ENCODE peak calls at places on chromosomes 3 and 15, in eight cellular contexts. U, L, W, Q, R, O, H and I are unnamed samples.

GRCh38 chr15:31453558-31454318 is 127.1 kb downstream of the KLF13 start:
- DNase-seq in U (no peak), L (peak), W (no peak), Q (peak), R (no peak), O (no peak), H (no peak), I (no peak)

GRCh38 chr3:108131105-108131794 is 40.4 kb upstream of the CD47 start:
- DNase-seq in U (no peak), L (no peak), W (peak), Q (no peak), R (peak), O (no peak), H (peak), I (no peak)

GRCh38 chr3:61961882-61962281 is 400.5 kb downstream of the PTPRG start:
- DNase-seq in U (no peak), L (no peak), W (no peak), Q (no peak), R (no peak), O (no peak), H (no peak), I (no peak)

GRCh38 chr15:71812966-71813722 is 2.8 kb downstream of the NR2E3 start:
- DNase-seq in U (peak), L (no peak), W (no peak), Q (no peak), R (no peak), O (no peak), H (no peak), I (no peak)

GRCh38 chr3:5126586-5126985 is 4.5 kb downstream of the ARL8B start:
- DNase-seq in U (no peak), L (no peak), W (no peak), Q (no peak), R (no peak), O (no peak), H (no peak), I (no peak)

GRCh38 chr15:42691770-42692169 is 45.2 kb downstream of the CDAN1 start:
- DNase-seq in U (no peak), L (peak), W (no peak), Q (no peak), R (no peak), O (no peak), H (no peak), I (no peak)

GRCh38 chr3:33717616-33717865 is 513 bp downstream of the CLASP2 start:
- DNase-seq in U (no peak), L (no peak), W (peak), Q (no peak), R (peak), O (no peak), H (no peak), I (peak)

GRCh38 chr3:146550743-146551510 is 6.5 kb upstream of the PLSCR1 start:
- DNase-seq in U (peak), L (no peak), W (peak), Q (no peak), R (no peak), O (no peak), H (peak), I (no peak)

GRCh38 chr15:23877502-23878412 is 190.7 kb upstream of the NDN start:
- DNase-seq in U (no peak), L (peak), W (no peak), Q (peak), R (no peak), O (peak), H (peak), I (peak)

GRCh38 chr3:114624676-114625181 is 330.9 kb downstream of the TIGIT start:
- DNase-seq in U (no peak), L (peak), W (peak), Q (peak), R (peak), O (no peak), H (peak), I (no peak)

GRCh38 chr3:123534264-123534663 is 50.6 kb downstream of the HACD2 start:
- DNase-seq in U (no peak), L (no peak), W (no peak), Q (no peak), R (no peak), O (no peak), H (no peak), I (no peak)

GRCh38 chr3:27657404-27657803 is 64.7 kb downstream of the EOMES start:
- DNase-seq in U (no peak), L (no peak), W (no peak), Q (no peak), R (no peak), O (no peak), H (no peak), I (no peak)

GRCh38 chr15:56772868-56773639 is 39.7 kb upstream of the ZNF280D start:
- DNase-seq in U (no peak), L (no peak), W (no peak), Q (no peak), R (peak), O (no peak), H (peak), I (no peak)

GRCh38 chr3:46497556-46498265 is at the start of gene RTP3:
- DNase-seq in U (no peak), L (no peak), W (no peak), Q (no peak), R (no peak), O (no peak), H (no peak), I (no peak)

GRCh38 chr3:43693594-43693993 is 2.9 kb downstream of the ABHD5 start:
- DNase-seq in U (no peak), L (no peak), W (no peak), Q (no peak), R (no peak), O (no peak), H (no peak), I (no peak)

GRCh38 chr3:52047295-52047960 is 8.9 kb downstream of the DUSP7 start:
- DNase-seq in U (no peak), L (peak), W (no peak), Q (no peak), R (no peak), O (no peak), H (no peak), I (no peak)

GRCh38 chr15:68149059-68149458 is 56.1 kb downstream of the CALML4 start:
- DNase-seq in U (no peak), L (no peak), W (peak), Q (no peak), R (no peak), O (no peak), H (no peak), I (no peak)

GRCh38 chr15:80639168-80639555 is 55.9 kb upstream of the ABHD17C start:
- DNase-seq in U (no peak), L (no peak), W (no peak), Q (no peak), R (no peak), O (no peak), H (no peak), I (no peak)

GRCh38 chr3:149247025-149247710 is 25.5 kb upstream of the CP start:
- DNase-seq in U (no peak), L (no peak), W (peak), Q (no peak), R (no peak), O (no peak), H (peak), I (no peak)

GRCh38 chr15:67329984-67330733 is 75.6 kb downstream of the IQCH start:
- DNase-seq in U (no peak), L (no peak), W (no peak), Q (no peak), R (no peak), O (no peak), H (no peak), I (no peak)

GRCh38 chr3:46277476-46277875 is 35.2 kb downstream of the CCR3 start:
- DNase-seq in U (no peak), L (no peak), W (no peak), Q (no peak), R (no peak), O (no peak), H (no peak), I (no peak)

GRCh38 chr3:193780810-193781472 is 187.9 kb downstream of the OPA1 start:
- DNase-seq in U (peak), L (peak), W (peak), Q (peak), R (no peak), O (peak), H (peak), I (peak)

GRCh38 chr15:39887832-39888231 is 32.2 kb downstream of the GPR176 start:
- DNase-seq in U (no peak), L (no peak), W (peak), Q (peak), R (peak), O (no peak), H (peak), I (no peak)

GRCh38 chr3:136070334-136070733 is 104.8 kb downstream of the PPP2R3A start:
- DNase-seq in U (no peak), L (no peak), W (peak), Q (no peak), R (no peak), O (no peak), H (no peak), I (no peak)

GRCh38 chr3:69364354-69364753 is 21.5 kb downstream of the FRMD4B start:
- DNase-seq in U (no peak), L (no peak), W (no peak), Q (no peak), R (peak), O (no peak), H (no peak), I (no peak)

GRCh38 chr3:126132751-126133511 is 47.5 kb downstream of the ALDH1L1 start:
- DNase-seq in U (no peak), L (peak), W (no peak), Q (peak), R (no peak), O (no peak), H (peak), I (no peak)

GRCh38 chr15:79314186-79314585 is 3.3 kb downstream of the TMED3 start:
- DNase-seq in U (no peak), L (no peak), W (no peak), Q (no peak), R (no peak), O (no peak), H (no peak), I (no peak)

GRCh38 chr3:126261037-126261436 is 80.7 kb upstream of the ALDH1L1 start:
- DNase-seq in U (no peak), L (peak), W (peak), Q (peak), R (no peak), O (no peak), H (no peak), I (no peak)

GRCh38 chr15:67358812-67359211 is 104.2 kb downstream of the IQCH start:
- DNase-seq in U (no peak), L (no peak), W (no peak), Q (no peak), R (no peak), O (no peak), H (no peak), I (no peak)

GRCh38 chr3:40593351-40593750 is 68.6 kb downstream of the ZNF621 start:
- DNase-seq in U (no peak), L (no peak), W (peak), Q (no peak), R (no peak), O (no peak), H (no peak), I (no peak)

GRCh38 chr3:54443572-54444161 is 321.3 kb downstream of the CACNA2D3 start:
- DNase-seq in U (no peak), L (no peak), W (no peak), Q (no peak), R (no peak), O (no peak), H (peak), I (no peak)

GRCh38 chr15:100341662-100342560 is at the start of gene ADAMTS17:
- DNase-seq in U (peak), L (peak), W (peak), Q (peak), R (peak), O (peak), H (peak), I (peak)

GRCh38 chr3:83224101-83224868 is 1462.8 kb upstream of the GBE1 start:
- DNase-seq in U (no peak), L (no peak), W (peak), Q (no peak), R (no peak), O (no peak), H (no peak), I (no peak)

GRCh38 chr15:73941044-73941443 is 14.8 kb downstream of the LOXL1 start:
- DNase-seq in U (no peak), L (no peak), W (peak), Q (no peak), R (no peak), O (no peak), H (peak), I (no peak)

GRCh38 chr15:83413054-83413719 is 34.0 kb upstream of the SH3GL3 start:
- DNase-seq in U (peak), L (no peak), W (no peak), Q (no peak), R (no peak), O (no peak), H (no peak), I (no peak)

GRCh38 chr15:94029495-94029894 is 201.9 kb upstream of the MCTP2 start:
- DNase-seq in U (no peak), L (no peak), W (peak), Q (no peak), R (no peak), O (no peak), H (no peak), I (no peak)

GRCh38 chr3:57983734-57984518 is 24.3 kb upstream of the FLNB start:
- DNase-seq in U (peak), L (no peak), W (peak), Q (peak), R (no peak), O (no peak), H (peak), I (no peak)
- TF ChIP-seq CTCF in U (no peak), L (no peak), W (no peak), Q (no peak), R (no peak), O (no peak), H (no peak), I (no peak)

DNA sequence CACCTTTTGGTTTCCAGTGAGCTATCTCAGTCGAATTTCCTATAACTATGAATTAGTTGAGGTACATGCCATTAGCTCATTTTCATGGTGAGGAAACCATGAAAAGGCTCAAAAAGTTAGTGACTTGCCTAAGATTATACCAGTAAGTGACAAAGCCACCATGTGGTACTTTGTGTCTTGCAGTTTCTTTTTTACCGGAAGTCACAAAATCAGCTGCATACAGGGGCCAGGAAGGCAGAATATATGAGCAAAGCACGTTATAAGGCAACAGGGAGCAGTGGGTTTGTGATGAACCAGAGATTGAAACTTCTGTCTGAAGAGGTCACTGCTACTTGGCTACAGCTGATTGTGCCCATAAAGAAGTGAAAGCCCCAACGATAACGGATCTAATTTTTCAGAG is 50.3 kb downstream of the CMTM8 start:
- DNase-seq in U (peak), L (no peak), W (no peak), Q (peak), R (no peak), O (no peak), H (no peak), I (no peak)
- TF ChIP-seq CTCF in U (no peak), L (no peak), W (no peak), Q (no peak), R (no peak), O (no peak), H (no peak), I (no peak)

DNA sequence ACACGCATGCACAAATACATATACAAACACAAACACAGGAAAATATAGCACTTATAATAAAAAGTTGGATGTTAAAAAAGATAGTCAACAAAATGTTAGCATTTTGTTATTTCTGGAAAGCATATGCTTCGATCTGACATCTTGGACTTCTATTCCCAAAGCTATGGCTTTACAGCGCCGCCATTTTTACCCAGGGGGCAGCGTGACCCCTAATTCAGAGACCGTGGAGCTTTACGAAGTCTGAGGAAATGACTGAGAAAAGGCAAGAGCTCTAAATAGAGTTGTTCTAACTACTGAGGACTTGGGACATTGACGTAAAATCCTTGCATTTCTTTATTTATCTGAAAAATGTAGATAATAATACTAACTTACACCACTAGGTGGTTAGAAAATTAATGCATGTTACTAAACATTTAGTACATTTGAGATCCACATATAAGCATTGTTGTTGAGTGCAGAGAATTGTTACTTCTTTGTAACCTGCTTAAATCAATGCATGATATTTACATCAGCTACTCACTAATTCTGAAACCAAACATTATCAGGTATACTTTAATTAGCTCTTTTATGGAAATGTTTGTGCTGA is 155.4 kb downstream of the TP63 start:
- DNase-seq in U (no peak), L (no peak), W (no peak), Q (no peak), R (no peak), O (no peak), H (no peak), I (no peak)
- TF ChIP-seq CTCF in U (no peak), L (no peak), W (peak), Q (peak), R (peak), O (peak), H (no peak), I (peak)

DNA sequence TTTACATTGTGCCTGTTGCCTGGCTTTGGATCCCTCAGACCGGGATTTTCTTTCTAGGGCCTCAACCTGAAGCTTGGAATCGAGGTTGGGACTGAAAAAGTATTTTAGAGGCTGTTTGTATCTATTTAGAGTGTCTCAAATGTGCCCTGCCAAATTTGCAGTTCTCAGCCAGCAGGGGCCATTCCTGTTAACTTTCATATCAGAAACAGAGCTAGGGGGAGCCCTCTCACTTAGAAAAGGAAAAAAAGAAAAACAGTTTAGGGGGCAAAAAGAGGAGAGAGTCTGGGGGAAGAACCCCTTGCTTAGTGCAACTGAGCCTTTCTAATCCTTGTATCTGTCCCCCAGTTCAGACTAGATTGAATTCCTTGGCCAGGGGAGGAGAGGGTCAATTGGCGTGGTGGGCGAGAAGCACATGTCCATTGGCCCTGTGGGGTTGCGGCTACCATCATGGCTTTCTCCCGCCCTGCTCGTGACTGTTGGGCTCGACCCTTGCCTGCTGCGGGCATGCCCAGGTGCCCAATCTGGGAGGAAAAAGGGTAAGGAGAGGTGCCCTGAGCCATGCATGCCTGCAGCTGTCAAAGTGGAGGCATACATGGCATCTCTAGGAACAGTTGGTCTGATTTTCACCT is 101.6 kb downstream of the CFAP44 start:
- DNase-seq in U (no peak), L (no peak), W (no peak), Q (peak), R (no peak), O (no peak), H (no peak), I (no peak)
- TF ChIP-seq CTCF in U (no peak), L (no peak), W (peak), Q (peak), R (peak), O (no peak), H (peak), I (no peak)

GRCh38 chr3:131658115-131658514 is 155.3 kb upstream of the MRPL3 start:
- DNase-seq in U (no peak), L (no peak), W (no peak), Q (no peak), R (no peak), O (no peak), H (no peak), I (no peak)
- TF ChIP-seq CTCF in U (no peak), L (no peak), W (peak), Q (peak), R (peak), O (no peak), H (no peak), I (no peak)

DNA sequence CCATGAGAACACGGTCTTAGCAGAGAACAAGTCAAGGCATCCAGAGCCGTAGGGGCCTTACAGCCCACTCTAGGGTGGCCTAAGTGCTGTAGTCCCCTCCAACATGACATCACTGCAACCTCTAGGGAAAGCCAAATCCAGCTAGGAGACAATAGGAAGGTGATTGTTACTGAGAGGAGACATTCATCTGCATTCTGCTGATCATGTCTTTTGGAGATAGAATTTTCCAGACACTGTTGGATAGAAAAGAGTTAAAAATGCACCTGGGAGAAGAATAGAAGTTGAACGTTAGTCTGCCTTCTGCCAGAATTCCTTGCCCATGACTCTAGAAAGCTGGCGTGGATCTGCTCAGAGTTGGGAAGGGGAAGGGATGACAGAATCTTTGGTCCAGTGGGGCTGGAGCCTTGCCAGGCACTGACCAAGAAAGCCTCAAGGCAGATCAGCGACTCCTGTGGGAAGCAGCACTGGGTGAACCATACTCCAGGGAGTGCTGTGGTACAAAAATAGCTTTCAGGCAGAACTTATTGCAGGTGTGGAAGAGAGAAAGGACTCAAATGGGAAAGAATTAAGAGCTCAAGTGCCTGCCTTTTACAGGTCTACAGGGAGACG is 44.8 kb upstream of the RAF1 start:
- DNase-seq in U (no peak), L (no peak), W (peak), Q (no peak), R (peak), O (no peak), H (no peak), I (no peak)
- TF ChIP-seq CTCF in U (no peak), L (no peak), W (peak), Q (no peak), R (peak), O (no peak), H (no peak), I (no peak)